ENCODE peak calls at places on chromosomes 5 and 9, in ten cellular contexts. One of them, this sample, is unnamed.

GRCh38 chr5:60355181-60355580 is 344.8 kb downstream of the DEPDC1B start:
- DNase-seq in HepG2: no peak
- DNase-seq in mammary epithelial cell: no peak
- DNase-seq in fibroblast of lung: no peak
- DNase-seq in neuronal stem cell: no peak
- DNase-seq in colonic mucosa: no peak
- DNase-seq in H1: no peak
- DNase-seq in mesenchymal stem cell: no peak
- DNase-seq in MM.1S: no peak
- DNase-seq in IMR-90: no peak
- DNase-seq in this sample: no peak

GRCh38 chr9:18208166-18209059 is 265.5 kb upstream of the ADAMTSL1 start:
- DNase-seq in fibroblast of lung: peak; percentile 30
- DNase-seq in MM.1S: peak; percentile 18
- DNase-seq in HepG2: peak; percentile 59
- DNase-seq in H1: peak; percentile 46
- DNase-seq in colonic mucosa: peak; percentile 87
- DNase-seq in neuronal stem cell: peak; percentile 53
- DNase-seq in mammary epithelial cell: peak; percentile 65
- DNase-seq in mesenchymal stem cell: peak; percentile 33
- DNase-seq in IMR-90: peak; percentile 12
- DNase-seq in this sample: peak; percentile 58

GRCh38 chr5:102010644-102011043 is 285.4 kb downstream of the SLCO4C1 start:
- DNase-seq in HepG2: no peak
- DNase-seq in colonic mucosa: no peak
- DNase-seq in H1: no peak
- DNase-seq in IMR-90: no peak
- DNase-seq in mammary epithelial cell: no peak
- DNase-seq in mesenchymal stem cell: no peak
- DNase-seq in MM.1S: no peak
- DNase-seq in fibroblast of lung: no peak
- DNase-seq in neuronal stem cell: no peak
- DNase-seq in this sample: no peak

GRCh38 chr5:84249918-84250635 is 134.6 kb downstream of the EDIL3 start:
- DNase-seq in IMR-90: peak; percentile 79
- DNase-seq in HepG2: no peak
- DNase-seq in mammary epithelial cell: no peak
- DNase-seq in fibroblast of lung: peak; percentile 48
- DNase-seq in mesenchymal stem cell: peak; percentile 85
- DNase-seq in H1: peak; percentile 15
- DNase-seq in colonic mucosa: no peak
- DNase-seq in neuronal stem cell: peak; percentile 11
- DNase-seq in MM.1S: no peak
- DNase-seq in this sample: no peak

GRCh38 chr9:93196095-93197055 is 12.4 kb downstream of the WNK2 start:
- DNase-seq in H1: no peak
- DNase-seq in IMR-90: no peak
- DNase-seq in fibroblast of lung: no peak
- DNase-seq in mesenchymal stem cell: no peak
- DNase-seq in colonic mucosa: peak; percentile 48
- DNase-seq in HepG2: peak; percentile 72
- DNase-seq in MM.1S: no peak
- DNase-seq in mammary epithelial cell: no peak
- DNase-seq in neuronal stem cell: no peak
- DNase-seq in this sample: peak; percentile 52

GRCh38 chr9:135544981-135545635 is 818 bp upstream of the OBP2A start:
- DNase-seq in H1: no peak
- DNase-seq in colonic mucosa: no peak
- DNase-seq in fibroblast of lung: no peak
- DNase-seq in IMR-90: no peak
- DNase-seq in HepG2: no peak
- DNase-seq in mammary epithelial cell: no peak
- DNase-seq in neuronal stem cell: no peak
- DNase-seq in mesenchymal stem cell: no peak
- DNase-seq in MM.1S: no peak
- DNase-seq in this sample: no peak

GRCh38 chr5:113020461-113021273 is 44.1 kb downstream of the DCP2 start:
- DNase-seq in H1: no peak
- DNase-seq in neuronal stem cell: no peak
- DNase-seq in IMR-90: peak; percentile 87
- DNase-seq in fibroblast of lung: peak; percentile 29
- DNase-seq in colonic mucosa: no peak
- DNase-seq in MM.1S: no peak
- DNase-seq in mesenchymal stem cell: peak; percentile 70
- DNase-seq in HepG2: peak; percentile 90
- DNase-seq in mammary epithelial cell: peak; percentile 88
- DNase-seq in this sample: no peak

GRCh38 chr5:125408582-125409069 is 662.2 kb upstream of the ZNF608 start:
- DNase-seq in MM.1S: peak; percentile 78
- DNase-seq in HepG2: no peak
- DNase-seq in colonic mucosa: peak; percentile 40
- DNase-seq in mesenchymal stem cell: peak; percentile 80
- DNase-seq in mammary epithelial cell: peak; percentile 97
- DNase-seq in neuronal stem cell: no peak
- DNase-seq in H1: no peak
- DNase-seq in fibroblast of lung: peak; percentile 93
- DNase-seq in IMR-90: peak; percentile 88
- DNase-seq in this sample: no peak

GRCh38 chr5:138468966-138469539 is 3.8 kb downstream of the EGR1 start:
- DNase-seq in fibroblast of lung: no peak
- DNase-seq in neuronal stem cell: no peak
- DNase-seq in H1: no peak
- DNase-seq in colonic mucosa: no peak
- DNase-seq in IMR-90: peak; percentile 82
- DNase-seq in mesenchymal stem cell: no peak
- DNase-seq in MM.1S: no peak
- DNase-seq in mammary epithelial cell: no peak
- DNase-seq in HepG2: no peak
- DNase-seq in this sample: no peak

GRCh38 chr5:138466058-138466899 is 1.0 kb downstream of the EGR1 start:
- DNase-seq in HepG2: peak; percentile 84
- DNase-seq in fibroblast of lung: peak; percentile 31
- DNase-seq in MM.1S: no peak
- DNase-seq in mesenchymal stem cell: no peak
- DNase-seq in H1: no peak
- DNase-seq in colonic mucosa: peak; percentile 38
- DNase-seq in neuronal stem cell: no peak
- DNase-seq in IMR-90: peak; percentile 39
- DNase-seq in mammary epithelial cell: no peak
- DNase-seq in this sample: peak; percentile 78

GRCh38 chr5:138468133-138468965 is 3.1 kb downstream of the EGR1 start:
- DNase-seq in fibroblast of lung: peak; percentile 40
- DNase-seq in MM.1S: no peak
- DNase-seq in H1: no peak
- DNase-seq in IMR-90: peak; percentile 54
- DNase-seq in mammary epithelial cell: no peak
- DNase-seq in colonic mucosa: no peak
- DNase-seq in mesenchymal stem cell: peak; percentile 88
- DNase-seq in HepG2: no peak
- DNase-seq in neuronal stem cell: no peak
- DNase-seq in this sample: no peak

GRCh38 chr5:138466900-138467710 is 1.8 kb downstream of the EGR1 start:
- DNase-seq in H1: peak; percentile 19
- DNase-seq in HepG2: no peak
- DNase-seq in colonic mucosa: no peak
- DNase-seq in mesenchymal stem cell: peak; percentile 62
- DNase-seq in fibroblast of lung: peak; percentile 25
- DNase-seq in mammary epithelial cell: peak; percentile 30
- DNase-seq in MM.1S: no peak
- DNase-seq in neuronal stem cell: no peak
- DNase-seq in IMR-90: peak; percentile 38
- DNase-seq in this sample: peak; percentile 80

DNA sequence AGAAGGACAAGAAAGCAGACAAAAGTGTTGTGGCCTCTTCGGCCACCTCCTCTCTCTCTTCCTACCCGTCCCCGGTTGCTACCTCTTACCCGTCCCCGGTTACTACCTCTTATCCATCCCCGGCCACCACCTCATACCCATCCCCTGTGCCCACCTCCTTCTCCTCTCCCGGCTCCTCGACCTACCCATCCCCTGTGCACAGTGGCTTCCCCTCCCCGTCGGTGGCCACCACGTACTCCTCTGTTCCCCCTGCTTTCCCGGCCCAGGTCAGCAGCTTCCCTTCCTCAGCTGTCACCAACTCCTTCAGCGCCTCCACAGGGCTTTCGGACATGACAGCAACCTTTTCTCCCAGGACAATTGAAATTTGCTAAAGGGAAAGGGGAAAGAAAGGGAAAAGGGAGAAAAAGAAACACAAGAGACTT is 2.4 kb downstream of the EGR1 start:
- DNase-seq in fibroblast of lung: no peak
- DNase-seq in neuronal stem cell: no peak
- DNase-seq in colonic mucosa: no peak
- DNase-seq in H1: no peak
- DNase-seq in mesenchymal stem cell: peak; percentile 50
- DNase-seq in IMR-90: no peak
- DNase-seq in HepG2: no peak
- DNase-seq in MM.1S: no peak
- DNase-seq in mammary epithelial cell: no peak
- DNase-seq in this sample: no peak
- H3K9ac ChIP-seq in fibroblast of lung: no peak overlapping the region
- H3K9ac ChIP-seq in neuronal stem cell: no peak overlapping the region
- H3K9ac ChIP-seq in colonic mucosa: peak overlapping the region; percentile 39
- H3K9ac ChIP-seq in H1: no peak overlapping the region
- H3K9ac ChIP-seq in mesenchymal stem cell: peak overlapping the region; percentile 94
- H3K9ac ChIP-seq in IMR-90: no peak overlapping the region
- H3K9ac ChIP-seq in HepG2: no peak overlapping the region
- H3K9ac ChIP-seq in MM.1S: no peak overlapping the region
- H3K9ac ChIP-seq in mammary epithelial cell: peak overlapping the region; percentile 38
- H3K9ac ChIP-seq in this sample: no peak overlapping the region

GRCh38 chr9:134318481-134318891 is 7.8 kb upstream of the RXRA start:
- DNase-seq in mesenchymal stem cell: no peak
- DNase-seq in neuronal stem cell: no peak
- DNase-seq in H1: no peak
- DNase-seq in mammary epithelial cell: no peak
- DNase-seq in fibroblast of lung: no peak
- DNase-seq in HepG2: no peak
- DNase-seq in colonic mucosa: no peak
- DNase-seq in MM.1S: no peak
- DNase-seq in IMR-90: no peak
- DNase-seq in this sample: peak; percentile 66

GRCh38 chr9:134320916-134321570 is 5.2 kb upstream of the RXRA start:
- DNase-seq in mammary epithelial cell: no peak
- DNase-seq in HepG2: peak; percentile 81
- DNase-seq in neuronal stem cell: no peak
- DNase-seq in mesenchymal stem cell: no peak
- DNase-seq in fibroblast of lung: no peak
- DNase-seq in colonic mucosa: no peak
- DNase-seq in IMR-90: no peak
- DNase-seq in MM.1S: no peak
- DNase-seq in H1: no peak
- DNase-seq in this sample: peak; percentile 88

GRCh38 chr9:134320195-134320885 is 5.9 kb upstream of the RXRA start:
- DNase-seq in MM.1S: no peak
- DNase-seq in H1: no peak
- DNase-seq in colonic mucosa: no peak
- DNase-seq in fibroblast of lung: no peak
- DNase-seq in HepG2: no peak
- DNase-seq in mesenchymal stem cell: no peak
- DNase-seq in IMR-90: no peak
- DNase-seq in neuronal stem cell: no peak
- DNase-seq in mammary epithelial cell: no peak
- DNase-seq in this sample: peak; percentile 77

GRCh38 chr9:134318941-134319305 is 7.3 kb upstream of the RXRA start:
- DNase-seq in colonic mucosa: no peak
- DNase-seq in H1: no peak
- DNase-seq in HepG2: no peak
- DNase-seq in neuronal stem cell: no peak
- DNase-seq in IMR-90: no peak
- DNase-seq in mammary epithelial cell: no peak
- DNase-seq in mesenchymal stem cell: no peak
- DNase-seq in fibroblast of lung: no peak
- DNase-seq in MM.1S: no peak
- DNase-seq in this sample: peak; percentile 61

DNA sequence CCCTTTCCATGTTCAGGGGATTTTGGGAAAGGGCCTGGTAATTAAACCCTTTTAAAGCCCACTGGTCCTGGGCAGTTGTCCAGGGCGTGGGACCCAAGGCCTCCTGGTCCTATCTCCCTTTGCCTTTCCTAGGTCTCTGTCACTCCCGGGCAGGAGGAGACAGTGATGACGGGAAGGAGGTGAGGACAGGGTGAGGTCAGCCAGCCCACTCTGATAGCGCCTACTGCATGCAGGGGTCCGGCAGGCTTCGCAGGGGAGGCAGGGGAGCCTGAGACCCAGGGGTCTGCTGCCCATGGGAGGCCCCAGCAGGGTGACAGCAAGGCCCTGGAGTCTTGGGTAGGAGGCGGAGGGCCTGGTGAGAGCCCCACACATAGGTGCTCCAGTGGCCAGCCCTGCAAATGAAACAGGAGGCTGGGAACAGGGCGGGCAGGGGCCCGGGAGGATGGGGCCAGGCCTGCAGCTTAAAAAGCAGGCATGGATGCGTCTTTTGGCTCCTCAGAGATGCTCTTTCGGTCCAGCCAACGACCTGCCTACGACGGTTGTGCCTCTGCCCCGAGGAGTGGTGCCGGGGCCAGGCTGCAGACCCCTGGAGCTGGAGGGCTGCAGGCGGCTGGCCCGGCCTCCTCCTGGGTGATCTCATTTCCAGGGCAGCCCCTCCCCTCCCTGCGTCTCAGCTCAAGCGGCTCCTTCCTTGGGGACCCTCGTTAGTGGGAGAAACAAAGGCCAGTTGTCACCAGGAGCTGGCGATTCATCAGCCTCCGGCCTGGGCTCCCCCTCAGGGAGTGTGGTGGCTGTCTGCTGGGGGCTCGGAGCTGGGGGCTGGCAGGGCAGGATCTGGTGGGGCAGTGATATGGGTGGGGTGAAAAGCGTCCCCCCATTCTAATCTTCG is 6.7 kb upstream of the RXRA start:
- DNase-seq in mesenchymal stem cell: no peak
- DNase-seq in colonic mucosa: no peak
- DNase-seq in neuronal stem cell: no peak
- DNase-seq in IMR-90: no peak
- DNase-seq in MM.1S: no peak
- DNase-seq in mammary epithelial cell: no peak
- DNase-seq in H1: no peak
- DNase-seq in fibroblast of lung: no peak
- DNase-seq in HepG2: no peak
- DNase-seq in this sample: peak; percentile 65
- H3K9ac ChIP-seq in mesenchymal stem cell: no peak overlapping the region
- H3K9ac ChIP-seq in colonic mucosa: no peak overlapping the region
- H3K9ac ChIP-seq in neuronal stem cell: peak overlapping the region; percentile 71
- H3K9ac ChIP-seq in IMR-90: no peak overlapping the region
- H3K9ac ChIP-seq in MM.1S: no peak overlapping the region
- H3K9ac ChIP-seq in mammary epithelial cell: no peak overlapping the region
- H3K9ac ChIP-seq in H1: no peak overlapping the region
- H3K9ac ChIP-seq in fibroblast of lung: no peak overlapping the region
- H3K9ac ChIP-seq in HepG2: no peak overlapping the region
- H3K9ac ChIP-seq in this sample: no peak overlapping the region

DNA sequence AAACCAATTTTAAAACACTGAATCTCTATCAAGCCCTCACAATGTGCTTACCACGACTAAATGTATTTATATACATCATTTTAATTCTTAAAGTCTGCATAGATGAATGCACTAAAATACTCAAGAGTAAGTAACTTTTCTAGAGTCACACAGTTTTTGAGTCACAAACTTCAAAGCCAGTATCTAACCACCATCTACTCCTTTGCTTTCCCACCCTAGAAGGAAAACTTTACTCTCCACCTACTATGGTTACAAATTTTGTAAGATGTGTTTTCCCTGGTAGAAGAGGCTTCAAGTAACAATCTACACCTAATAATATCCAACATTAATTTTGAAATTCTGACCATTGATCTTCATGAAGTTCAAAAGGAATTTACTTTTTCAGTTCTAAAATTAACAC is 18.7 kb downstream of the ZFAND5 start:
- DNase-seq in mesenchymal stem cell: no peak
- DNase-seq in neuronal stem cell: no peak
- DNase-seq in fibroblast of lung: no peak
- DNase-seq in MM.1S: no peak
- DNase-seq in HepG2: no peak
- DNase-seq in IMR-90: no peak
- DNase-seq in H1: no peak
- DNase-seq in colonic mucosa: no peak
- DNase-seq in mammary epithelial cell: no peak
- DNase-seq in this sample: no peak
- H3K9ac ChIP-seq in mesenchymal stem cell: no peak overlapping the region
- H3K9ac ChIP-seq in neuronal stem cell: no peak overlapping the region
- H3K9ac ChIP-seq in fibroblast of lung: no peak overlapping the region
- H3K9ac ChIP-seq in MM.1S: no peak overlapping the region
- H3K9ac ChIP-seq in HepG2: no peak overlapping the region
- H3K9ac ChIP-seq in IMR-90: no peak overlapping the region
- H3K9ac ChIP-seq in H1: no peak overlapping the region
- H3K9ac ChIP-seq in colonic mucosa: no peak overlapping the region
- H3K9ac ChIP-seq in mammary epithelial cell: no peak overlapping the region
- H3K9ac ChIP-seq in this sample: no peak overlapping the region

GRCh38 chr5:36384845-36385244 is 83.1 kb upstream of the RANBP3L start:
- DNase-seq in mesenchymal stem cell: no peak
- DNase-seq in neuronal stem cell: no peak
- DNase-seq in MM.1S: no peak
- DNase-seq in colonic mucosa: no peak
- DNase-seq in mammary epithelial cell: no peak
- DNase-seq in IMR-90: no peak
- DNase-seq in HepG2: no peak
- DNase-seq in fibroblast of lung: no peak
- DNase-seq in H1: no peak
- DNase-seq in this sample: no peak
- H3K9ac ChIP-seq in mesenchymal stem cell: no peak overlapping the region
- H3K9ac ChIP-seq in neuronal stem cell: no peak overlapping the region
- H3K9ac ChIP-seq in MM.1S: no peak overlapping the region
- H3K9ac ChIP-seq in colonic mucosa: no peak overlapping the region
- H3K9ac ChIP-seq in mammary epithelial cell: no peak overlapping the region
- H3K9ac ChIP-seq in IMR-90: no peak overlapping the region
- H3K9ac ChIP-seq in HepG2: no peak overlapping the region
- H3K9ac ChIP-seq in fibroblast of lung: no peak overlapping the region
- H3K9ac ChIP-seq in H1: no peak overlapping the region
- H3K9ac ChIP-seq in this sample: no peak overlapping the region

This sample was measured in kidney.